ENCODE peak calls at places on chromosomes 3 and 15, in eight cellular contexts. I is AG04450; F is activated CD8-positive, alpha-beta memory T cell treated with anti-CD3 and anti-CD28 coated beads, Interleukin-2, amount 10 ng/mL, durations not matched to agents 7 days and 5 days; A is D721Med; Y is stimulated activated CD8-positive, alpha-beta memory T cell treated with anti-CD3 and anti-CD28 coated beads, Interleukin-4, amount 100 ng/mL, for 24 hours; U is glomerular endothelial cell; R is Panc1; G is Caki2. O is an unnamed sample.

GRCh38 chr3:4741404-4742307 is 237.6 kb upstream of the BHLHE40 start:
- DNase-seq in F (no peak), R (peak), U (peak), G (peak), Y (no peak), A (no peak), I (peak), O (peak)

GRCh38 chr3:169760479-169760878 is 4.4 kb downstream of the TERC start:
- DNase-seq in F (no peak), G (peak), U (no peak), Y (no peak), A (no peak), R (no peak), I (no peak), O (no peak)

GRCh38 chr15:78108300-78109084 is 16.1 kb downstream of the SH2D7 start:
- DNase-seq in I (peak), Y (peak), U (peak), R (peak), A (peak), G (peak), F (peak), O (peak)

GRCh38 chr15:84772467-84772866 is 24.1 kb downstream of the ZNF592 start:
- DNase-seq in Y (no peak), R (no peak), A (no peak), U (no peak), I (no peak), G (no peak), F (no peak), O (no peak)

GRCh38 chr3:128988286-128988685 is 5.6 kb downstream of the CFAP92 start:
- DNase-seq in G (no peak), Y (no peak), F (no peak), A (no peak), R (no peak), U (no peak), I (no peak), O (no peak)

GRCh38 chr3:151896662-151897012 is 23.2 kb downstream of the SUCNR1 start:
- DNase-seq in G (no peak), I (no peak), A (no peak), R (no peak), U (no peak), Y (no peak), F (no peak), O (no peak)

GRCh38 chr3:184332370-184333090 is 4.9 kb upstream of the FAM131A start:
- DNase-seq in A (no peak), I (peak), R (peak), F (no peak), U (peak), G (no peak), Y (no peak), O (peak)

GRCh38 chr3:159978353-159978752 is 10.3 kb upstream of the IL12A start:
- DNase-seq in G (no peak), R (no peak), A (no peak), U (no peak), Y (no peak), F (no peak), I (no peak), O (no peak)

GRCh38 chr15:37771462-37771861 is 163.0 kb upstream of the TMCO5A start:
- DNase-seq in A (no peak), U (no peak), I (no peak), Y (no peak), F (no peak), R (no peak), G (no peak), O (no peak)

GRCh38 chr15:52068004-52068403 is 44.6 kb downstream of the BCL2L10 start:
- DNase-seq in G (no peak), U (no peak), I (no peak), F (no peak), R (no peak), A (no peak), Y (no peak), O (no peak)

GRCh38 chr3:113625724-113626348 is 70.6 kb downstream of the USF3 start:
- DNase-seq in F (no peak), G (no peak), I (no peak), Y (no peak), U (no peak), R (no peak), A (no peak), O (no peak)

GRCh38 chr3:19946291-19946831 is 536 bp upstream of the RAB5A start:
- DNase-seq in A (no peak), Y (no peak), R (no peak), U (no peak), G (no peak), I (no peak), F (no peak), O (peak)

GRCh38 chr3:169153614-169154013 is 509.9 kb downstream of the MECOM start:
- DNase-seq in I (no peak), R (no peak), Y (no peak), G (no peak), F (no peak), A (no peak), U (no peak), O (no peak)

GRCh38 chr3:81554805-81555204 is 206.6 kb downstream of the GBE1 start:
- DNase-seq in I (no peak), F (no peak), U (no peak), G (no peak), R (no peak), Y (no peak), A (no peak), O (no peak)

GRCh38 chr3:23867400-23867799 is 49.4 kb downstream of the NKIRAS1 start:
- DNase-seq in U (no peak), R (no peak), Y (no peak), I (no peak), F (no peak), A (no peak), G (no peak), O (no peak)

GRCh38 chr3:112499328-112499727 is at the start of gene BTLA:
- DNase-seq in R (no peak), G (no peak), U (no peak), Y (no peak), I (no peak), F (peak), A (no peak), O (no peak)

GRCh38 chr15:69190504-69190903 is 30.1 kb downstream of the GLCE start:
- DNase-seq in I (no peak), G (no peak), U (no peak), F (no peak), Y (no peak), R (no peak), A (no peak), O (no peak)

GRCh38 chr3:117706037-117706436 is 996.5 kb downstream of the TUSC7 start:
- DNase-seq in Y (no peak), U (no peak), I (peak), A (no peak), G (no peak), R (no peak), F (no peak), O (peak)

GRCh38 chr3:45026038-45026437 is at the start of gene CLEC3B:
- DNase-seq in G (no peak), I (no peak), R (no peak), U (no peak), A (no peak), F (no peak), Y (no peak), O (peak)

GRCh38 chr3:99751649-99752048 is 66.0 kb upstream of the CMSS1 start:
- DNase-seq in I (peak), Y (no peak), F (no peak), R (no peak), U (peak), G (no peak), A (no peak), O (peak)

GRCh38 chr3:186772886-186773417 is 10.4 kb upstream of the EIF4A2 start:
- DNase-seq in I (no peak), Y (peak), A (no peak), U (no peak), F (peak), R (no peak), G (no peak), O (peak)

GRCh38 chr15:63856711-63857458 is 23.1 kb upstream of the HERC1 start:
- DNase-seq in I (no peak), R (no peak), A (no peak), U (peak), Y (no peak), F (no peak), G (no peak), O (peak)

GRCh38 chr3:133268772-133269171 is 131.1 kb upstream of the BFSP2 start:
- DNase-seq in F (no peak), A (no peak), G (no peak), R (no peak), Y (no peak), I (no peak), U (no peak), O (no peak)

GRCh38 chr15:68550498-68551295 is 28.1 kb upstream of the CORO2B start:
- DNase-seq in Y (peak), I (no peak), A (no peak), G (peak), R (peak), F (peak), U (no peak), O (peak)

GRCh38 chr3:46110701-46111493 is 83.6 kb upstream of the XCR1 start:
- DNase-seq in I (no peak), R (no peak), F (peak), Y (no peak), U (no peak), A (no peak), G (peak), O (no peak)

GRCh38 chr15:74869726-74870407 is 3.3 kb downstream of the SCAMP2 start:
- DNase-seq in A (no peak), R (no peak), F (peak), U (no peak), G (no peak), Y (no peak), I (no peak), O (peak)

GRCh38 chr3:69948246-69948862 is 51.2 kb upstream of the SAMMSON start:
- DNase-seq in G (peak), A (no peak), Y (no peak), F (no peak), U (peak), I (peak), R (no peak), O (peak)

GRCh38 chr3:58235970-58236369 is 1.6 kb upstream of the ABHD6 start:
- DNase-seq in G (no peak), Y (no peak), F (no peak), I (no peak), U (no peak), A (no peak), R (no peak), O (no peak)

GRCh38 chr3:53817211-53817610 is 29.0 kb downstream of the CHDH start:
- DNase-seq in A (no peak), G (no peak), Y (no peak), U (no peak), R (no peak), I (no peak), F (no peak), O (no peak)

GRCh38 chr3:71998995-71999673 is 214.2 kb upstream of the PROK2 start:
- DNase-seq in A (no peak), U (no peak), R (no peak), Y (no peak), I (peak), G (no peak), F (no peak), O (peak)

GRCh38 chr3:39088889-39089288 is 18.5 kb downstream of the GORASP1 start:
- DNase-seq in U (no peak), I (no peak), R (no peak), A (no peak), F (no peak), Y (no peak), G (no peak), O (no peak)

GRCh38 chr3:62011667-62012066 is 361.7 kb downstream of the FEZF2 start:
- DNase-seq in U (no peak), F (no peak), I (no peak), A (no peak), Y (no peak), G (no peak), R (no peak), O (no peak)

GRCh38 chr3:27712136-27713065 is 9.7 kb downstream of the EOMES start:
- DNase-seq in F (peak), G (peak), U (no peak), I (peak), Y (peak), R (no peak), A (no peak), O (peak)

O was measured in GM03348.